ENCODE peak calls at places on chromosomes 1 and 21, in eight cellular contexts. S is breast epithelium; C is H4; U is KBM-7; Z is BJ; K is activated T-helper 9 cell treated with anti-CD3 and anti-CD28 coated beads, Interleukin-2, amount 50 U/mL, for 16 hours; I is fibroblast of mammary gland; R is NCI-H2081. W is an unnamed sample.

GRCh38 chr1:212060632-212061472 is 25.3 kb downstream of the DTL start:
- DNase-seq in U (no peak), I (no peak), C (no peak), S (no peak), K (no peak), Z (no peak), R (no peak), W (peak)

GRCh38 chr1:11046270-11046566 is 821 bp downstream of the MASP2 start:
- DNase-seq in R (no peak), U (no peak), K (no peak), Z (no peak), S (no peak), C (no peak), I (no peak), W (no peak)

GRCh38 chr1:169060906-169061683 is 45.4 kb upstream of the ATP1B1 start:
- DNase-seq in I (no peak), K (no peak), C (no peak), R (no peak), Z (no peak), U (peak), S (no peak), W (no peak)

GRCh38 chr1:239718997-239719628 is 332.7 kb downstream of the CHRM3 start:
- DNase-seq in R (peak), I (no peak), Z (no peak), U (peak), K (no peak), C (no peak), S (no peak), W (no peak)

GRCh38 chr1:115461526-115461925 is 123.5 kb upstream of the NGF start:
- DNase-seq in K (no peak), C (no peak), S (no peak), R (no peak), Z (no peak), U (no peak), I (no peak), W (no peak)

GRCh38 chr1:1069061-1069710 is 4.9 kb downstream of the RNF223 start:
- DNase-seq in C (peak), K (peak), I (peak), S (peak), U (peak), Z (no peak), R (peak), W (peak)

GRCh38 chr1:1168451-1169411 is 4.9 kb upstream of the TTLL10 start:
- DNase-seq in C (no peak), K (no peak), I (no peak), Z (no peak), S (no peak), U (no peak), R (no peak), W (no peak)

GRCh38 chr1:41862411-41863221 is 56.1 kb downstream of the HIVEP3 start:
- DNase-seq in I (peak), K (peak), Z (peak), C (peak), U (peak), S (no peak), R (no peak), W (peak)

GRCh38 chr1:68979891-68980290 is 483.0 kb upstream of the DEPDC1 start:
- DNase-seq in Z (no peak), R (no peak), U (no peak), I (no peak), C (no peak), K (no peak), S (no peak), W (no peak)

GRCh38 chr1:194055545-194055944 is 869.1 kb upstream of the B3GALT2 start:
- DNase-seq in S (no peak), K (no peak), C (no peak), Z (no peak), I (no peak), R (no peak), U (no peak), W (no peak)

GRCh38 chr1:229808272-229808671 is 182.2 kb downstream of the URB2 start:
- DNase-seq in Z (no peak), C (no peak), K (no peak), R (no peak), S (no peak), U (no peak), I (no peak), W (no peak)

GRCh38 chr1:198196630-198197029 is 39.8 kb downstream of the NEK7 start:
- DNase-seq in R (no peak), C (no peak), U (no peak), I (no peak), Z (no peak), K (no peak), S (no peak), W (no peak)

GRCh38 chr1:201267481-201268229 is 15.7 kb upstream of the PKP1 start:
- DNase-seq in R (no peak), I (peak), U (no peak), Z (no peak), K (no peak), S (peak), C (no peak), W (peak)

GRCh38 chr1:88684482-88685238 is 587 bp downstream of the PKN2 start:
- DNase-seq in S (peak), I (peak), Z (no peak), U (peak), C (peak), K (peak), R (peak), W (peak)

GRCh38 chr1:185699874-185700273 is 34.3 kb upstream of the HMCN1 start:
- DNase-seq in C (no peak), R (no peak), K (no peak), I (no peak), S (no peak), Z (no peak), U (no peak), W (no peak)

GRCh38 chr1:7268983-7269382 is 483.7 kb downstream of the CAMTA1 start:
- DNase-seq in R (no peak), Z (no peak), U (no peak), I (no peak), K (no peak), S (no peak), C (no peak), W (no peak)

GRCh38 chr1:201559679-201560162 is 20.8 kb downstream of the NAV1 start:
- DNase-seq in C (peak), U (peak), R (peak), S (peak), K (peak), I (peak), Z (no peak), W (peak)

GRCh38 chr1:235588916-235589515 is 60.6 kb downstream of the GNG4 start:
- DNase-seq in K (no peak), C (no peak), R (no peak), S (no peak), Z (no peak), I (peak), U (peak), W (peak)

GRCh38 chr1:15304708-15305326 is 57.8 kb downstream of the FHAD1 start:
- DNase-seq in S (peak), I (peak), K (peak), Z (no peak), R (peak), C (peak), U (peak), W (peak)

GRCh38 chr21:41668051-41668541 is 98.8 kb downstream of the RIPK4 start:
- DNase-seq in Z (no peak), U (no peak), I (no peak), K (no peak), R (no peak), C (no peak), S (no peak), W (no peak)

GRCh38 chr1:113990966-113991365 is 11.7 kb downstream of the OLFML3 start:
- DNase-seq in K (no peak), I (no peak), S (no peak), R (no peak), Z (no peak), C (no peak), U (no peak), W (no peak)

GRCh38 chr1:95614197-95614596 is 380.2 kb downstream of the RWDD3 start:
- DNase-seq in C (no peak), I (no peak), R (no peak), K (no peak), U (no peak), Z (no peak), S (no peak), W (no peak)

GRCh38 chr1:174112489-174113162 is 46.7 kb upstream of the RABGAP1L start:
- DNase-seq in S (no peak), Z (no peak), R (no peak), K (no peak), I (no peak), C (no peak), U (no peak), W (no peak)

GRCh38 chr1:46903481-46903880 is 37.8 kb downstream of the CYP4A11 start:
- DNase-seq in U (no peak), S (peak), I (no peak), R (no peak), Z (no peak), C (no peak), K (no peak), W (no peak)

GRCh38 chr1:29674625-29675326 is 438.5 kb downstream of the PTPRU start:
- DNase-seq in R (no peak), Z (no peak), C (no peak), K (no peak), S (peak), U (no peak), I (no peak), W (peak)

GRCh38 chr1:209774592-209774991 is 9.8 kb downstream of the C1orf74 start:
- DNase-seq in Z (no peak), R (no peak), C (no peak), I (no peak), U (no peak), S (no peak), K (no peak), W (no peak)

GRCh38 chr1:194870860-194871259 is 1684.4 kb upstream of the B3GALT2 start:
- DNase-seq in I (no peak), U (peak), R (no peak), Z (no peak), K (no peak), C (no peak), S (no peak), W (no peak)

GRCh38 chr1:91830242-91831131 is 55.5 kb downstream of the TGFBR3 start:
- DNase-seq in R (peak), I (peak), K (no peak), C (peak), Z (peak), U (peak), S (peak), W (peak)

GRCh38 chr1:165988275-165988674 is 160.9 kb downstream of the UCK2 start:
- DNase-seq in K (no peak), C (no peak), S (no peak), Z (no peak), R (no peak), I (no peak), U (no peak), W (no peak)

GRCh38 chr1:164880644-164881043 is 321.7 kb downstream of the PBX1 start:
- DNase-seq in I (no peak), Z (no peak), C (no peak), U (no peak), R (no peak), S (no peak), K (no peak), W (no peak)

GRCh38 chr1:160080381-160081100 is 797 bp upstream of the KCNJ9 start:
- DNase-seq in R (no peak), C (peak), S (no peak), K (no peak), U (no peak), I (no peak), Z (no peak), W (no peak)

GRCh38 chr1:87765686-87766085 is 437.0 kb downstream of the LMO4 start:
- DNase-seq in I (peak), K (no peak), R (no peak), S (no peak), U (no peak), C (no peak), Z (no peak), W (no peak)

GRCh38 chr1:7594002-7594713 is 176.9 kb upstream of the VAMP3 start:
- DNase-seq in U (no peak), C (no peak), K (no peak), R (peak), S (no peak), Z (no peak), I (no peak), W (no peak)

GRCh38 chr1:44696789-44697188 is 22.3 kb downstream of the ARMH1 start:
- DNase-seq in S (no peak), C (no peak), K (no peak), Z (no peak), R (no peak), U (peak), I (no peak), W (no peak)

GRCh38 chr1:46960250-46960649 is 19.0 kb upstream of the CYP4A11 start:
- DNase-seq in C (no peak), I (no peak), R (no peak), Z (no peak), S (no peak), K (no peak), U (no peak), W (no peak)

GRCh38 chr1:41387667-41388091 is 26.4 kb downstream of the FOXO6 start:
- DNase-seq in Z (peak), K (no peak), U (no peak), I (peak), S (peak), R (peak), C (peak), W (no peak)

GRCh38 chr1:114079596-114080190 is 74.0 kb downstream of the SYT6 start:
- DNase-seq in R (no peak), K (no peak), U (no peak), C (no peak), I (no peak), S (no peak), Z (no peak), W (no peak)

GRCh38 chr1:229058111-229058551 is 212.8 kb upstream of the RAB4A start:
- DNase-seq in C (no peak), Z (no peak), I (no peak), R (peak), K (peak), U (no peak), S (peak), W (no peak)

GRCh38 chr21:15064576-15065380 is at the start of gene NRIP1:
- DNase-seq in U (peak), Z (peak), R (peak), S (peak), C (peak), K (peak), I (peak), W (peak)

W was measured in SJSA1.